ENCODE peak calls at places on chromosomes 3 and 15, in four cellular contexts. Z is A549, U is stomach, S is ovary. I is an unnamed sample.
A peak's percentile ranks its signal among the peaks of the same experiment; 100 is the strongest.

GRCh38 chr3:109532257-109533216 is 195.2 kb upstream of the DPPA4 start:
- DNase-seq in U (peak; percentile 33), Z (no peak), S (no peak), I (no peak)

GRCh38 chr15:34619151-34619550 is 35.7 kb upstream of the GOLGA8B start:
- DNase-seq in Z (no peak), S (no peak), U (no peak), I (no peak)

GRCh38 chr3:107208100-107208499 is 169.1 kb upstream of the CCDC54 start:
- DNase-seq in Z (peak; percentile 35), U (no peak), S (peak; percentile 59), I (no peak)

GRCh38 chr15:44598892-44599291 is 61.9 kb downstream of the EIF3J start:
- DNase-seq in U (no peak), S (no peak), Z (no peak), I (no peak)

GRCh38 chr15:76795217-76795616 is 109.9 kb downstream of the SCAPER start:
- DNase-seq in U (no peak), Z (no peak), S (no peak), I (no peak)

GRCh38 chr3:143002083-143002712 is 828 bp downstream of the U2SURP start:
- DNase-seq in S (no peak), U (no peak), Z (peak; percentile 56), I (no peak)

GRCh38 chr3:134658555-134658954 is 7.7 kb upstream of the KY start:
- DNase-seq in U (no peak), Z (no peak), S (no peak), I (no peak)

GRCh38 chr15:73495171-73495570 is 52.2 kb downstream of the REC114 start:
- DNase-seq in S (no peak), U (no peak), Z (no peak), I (no peak)

GRCh38 chr3:134601539-134602439 is 49.0 kb downstream of the KY start:
- DNase-seq in U (no peak), Z (no peak), S (peak; percentile 59), I (peak; percentile 84)

GRCh38 chr3:119235151-119235550 is 5.5 kb downstream of the B4GALT4 start:
- DNase-seq in U (no peak), Z (no peak), S (no peak), I (no peak)

GRCh38 chr3:127781411-127782001 is 40.8 kb downstream of the MGLL start:
- DNase-seq in U (no peak), Z (no peak), S (no peak), I (no peak)

GRCh38 chr15:55737373-55737772 is 5.6 kb downstream of the PRTG start:
- DNase-seq in U (no peak), S (no peak), Z (no peak), I (no peak)

GRCh38 chr3:124934577-124934976 is at the start of gene MUC13:
- DNase-seq in U (no peak), S (no peak), Z (no peak), I (no peak)

GRCh38 chr15:73369073-73369694 is 426 bp upstream of the HCN4 start:
- DNase-seq in S (no peak), U (no peak), Z (no peak), I (no peak)

GRCh38 chr3:80238606-80239005 is 470.8 kb upstream of the ROBO1 start:
- DNase-seq in U (no peak), Z (no peak), S (no peak), I (no peak)

GRCh38 chr3:113287818-113288648 is 76.7 kb downstream of the BOC start:
- DNase-seq in S (peak; percentile 58), U (no peak), Z (peak; percentile 58), I (no peak)

GRCh38 chr3:140216249-140216648 is 281.3 kb downstream of the CLSTN2 start:
- DNase-seq in S (no peak), Z (peak; percentile 10), U (no peak), I (no peak)

GRCh38 chr3:175620532-175620931 is 761.4 kb downstream of the NAALADL2 start:
- DNase-seq in S (no peak), U (no peak), Z (no peak), I (no peak)

GRCh38 chr3:25587526-25587925 is 77.2 kb downstream of the TOP2B start:
- DNase-seq in U (no peak), S (no peak), Z (no peak), I (no peak)

GRCh38 chr15:96047255-96047931 is 283.1 kb upstream of the NR2F2 start:
- DNase-seq in Z (no peak), U (no peak), S (no peak), I (peak; percentile 68)

GRCh38 chr15:94555842-94556516 is 324.6 kb downstream of the MCTP2 start:
- DNase-seq in U (no peak), Z (no peak), S (no peak), I (no peak)

GRCh38 chr3:130508970-130509369 is 8.0 kb upstream of the COL6A6 start:
- DNase-seq in S (peak; percentile 65), Z (no peak), U (no peak), I (no peak)

DNA sequence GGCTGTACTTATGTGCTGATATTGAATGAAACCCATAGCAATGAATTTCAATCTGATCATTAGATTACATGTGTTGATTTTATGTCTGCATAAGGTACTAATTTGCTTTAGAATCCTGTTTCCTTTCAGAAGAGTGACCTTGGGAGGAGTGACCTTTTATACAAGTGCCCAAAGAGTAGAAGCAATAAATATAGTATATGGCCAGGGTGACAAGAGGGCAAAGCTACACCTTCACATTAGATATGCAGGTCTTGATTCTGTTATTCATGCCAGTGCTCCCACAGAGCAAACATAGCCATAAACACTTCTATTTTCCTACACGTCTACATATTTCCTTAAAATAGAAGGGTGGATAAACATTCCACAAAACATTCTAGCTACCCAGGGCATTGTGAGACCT is 158.2 kb upstream of the RAP2B start:
- DNase-seq in U (no peak), S (no peak), Z (no peak), I (no peak)
- TF ChIP-seq POLR2A in U (no peak), S (no peak), Z (no peak), I (no peak)

DNA sequence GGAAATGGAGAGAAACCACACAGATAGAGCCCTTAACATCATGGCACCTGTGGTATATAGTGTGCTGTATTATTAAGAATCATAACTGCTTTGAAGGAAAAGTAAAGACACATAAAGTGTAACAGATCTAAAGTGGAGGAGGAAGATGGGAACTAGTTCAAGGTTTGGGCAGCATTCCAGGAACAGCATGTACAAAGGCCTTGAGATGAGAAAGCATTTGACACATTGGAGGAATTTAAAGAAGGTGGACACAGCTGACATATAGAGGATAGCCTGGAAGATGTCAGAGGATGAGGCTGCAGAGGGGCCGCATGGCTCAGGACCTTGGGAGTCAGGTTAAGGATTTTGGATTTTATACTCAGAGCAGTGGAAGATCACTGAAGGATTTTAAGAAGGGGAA is 39.0 kb downstream of the LRTM1 start:
- DNase-seq in Z (no peak), U (no peak), S (peak; percentile 48), I (no peak)
- TF ChIP-seq EP300 in Z (no peak), U (no peak), S (no peak), I (peak; percentile 64)

DNA sequence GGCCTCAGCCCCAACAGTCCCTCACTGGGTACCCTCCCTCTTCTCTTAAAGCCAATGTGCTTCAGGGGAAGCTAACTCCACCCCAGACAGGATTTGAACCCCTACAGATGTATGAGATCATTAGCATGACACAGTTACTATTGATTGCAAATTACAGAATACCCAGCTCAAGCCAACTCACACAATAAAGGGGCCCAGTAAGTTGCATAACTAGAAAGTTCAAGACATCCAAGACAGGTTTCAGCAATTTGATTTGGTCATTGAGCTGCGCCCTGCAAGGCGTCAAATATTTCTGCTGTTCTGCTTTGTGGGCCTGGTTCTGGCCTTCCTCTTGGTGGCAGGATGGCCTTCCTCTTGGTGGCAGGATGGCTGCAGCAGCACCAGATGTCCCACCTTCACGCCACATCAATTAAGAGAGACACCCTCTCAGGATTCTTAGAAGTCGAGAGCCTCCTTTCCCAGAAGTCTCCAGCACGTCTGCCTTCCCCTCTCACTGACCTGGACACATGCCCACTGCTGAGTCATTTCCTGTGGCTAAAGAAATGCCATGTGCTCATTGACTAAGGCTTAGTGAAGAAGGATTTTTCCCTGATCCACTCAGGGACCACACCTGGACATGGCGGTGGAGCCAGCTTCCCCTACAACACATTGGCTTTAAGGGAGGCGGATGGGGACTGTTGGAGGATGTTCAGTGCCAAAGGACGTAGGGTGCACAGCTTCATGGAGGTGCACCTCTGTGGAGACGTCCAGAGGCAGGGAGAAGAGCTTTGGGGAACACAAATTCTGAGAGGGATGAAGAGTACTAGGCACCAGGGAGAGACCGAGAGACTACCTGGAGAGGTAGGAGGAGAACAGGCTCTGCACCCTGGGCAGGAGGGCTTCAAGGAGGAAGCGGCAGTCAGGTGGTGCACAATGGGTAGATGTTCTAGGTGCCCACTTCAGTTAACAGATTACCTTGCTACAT is 49.1 kb downstream of the DNASE1L3 start:
- DNase-seq in S (peak; percentile 90), Z (peak; percentile 75), U (peak; percentile 75), I (peak; percentile 96)
- TF ChIP-seq POLR2A in S (no peak), Z (no peak), U (no peak), I (no peak)

DNA sequence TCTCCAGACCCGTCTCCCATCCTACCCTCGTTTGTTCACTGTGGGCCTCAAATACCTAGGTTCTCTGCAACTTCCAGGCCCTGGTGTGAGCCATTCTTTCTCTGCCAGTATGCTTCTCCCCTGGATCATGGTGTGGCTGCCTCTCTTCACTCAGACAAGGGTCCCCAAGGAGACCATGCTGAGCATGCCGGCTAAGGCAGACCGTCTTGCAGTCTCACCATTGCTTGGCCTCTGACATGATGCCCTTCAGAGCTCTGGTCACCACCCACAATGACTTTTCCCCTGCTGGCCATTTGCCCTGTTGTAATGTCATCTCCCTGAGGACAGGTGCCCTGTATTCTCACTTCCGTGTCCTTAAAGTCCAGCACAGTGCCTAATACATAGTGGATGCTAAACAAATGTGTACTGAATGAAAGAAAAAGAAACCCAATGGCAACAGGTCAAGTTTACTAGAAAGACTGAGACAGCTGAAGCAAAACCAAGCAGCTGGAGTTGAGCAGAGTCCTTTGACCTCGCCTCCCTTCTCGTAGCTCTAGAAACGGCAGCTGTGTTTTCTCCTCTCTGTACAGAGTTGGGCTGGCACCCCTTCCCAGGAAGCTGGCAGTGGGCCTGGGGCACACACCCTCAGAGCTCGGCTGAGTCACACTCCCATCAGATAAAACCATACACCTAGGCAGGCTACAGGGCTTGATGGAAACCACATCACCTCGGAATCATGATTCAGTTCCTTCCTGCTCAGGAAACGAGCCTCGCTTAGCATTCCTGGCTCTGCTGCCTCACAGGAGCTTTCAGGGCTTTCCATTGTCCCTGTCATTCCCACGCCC is 8.6 kb downstream of the TLR9 start:
- DNase-seq in Z (peak; percentile 14), S (peak; percentile 55), U (peak; percentile 97), I (no peak)
- TF ChIP-seq EP300 in Z (no peak), S (no peak), U (no peak), I (no peak)